ENCODE peak calls at places on chromosomes 2 and 18, in nine cellular contexts. X is adipocyte, Z is upper lobe of left lung, D is right atrium auricular region, F is psoas muscle, M is RWPE2, N is pancreas, R is adrenal gland, L is testis. O is an unnamed sample.

GRCh38 chr2:204274487-204274886 is 270.8 kb upstream of the PARD3B start:
- DNase-seq in X (no peak), Z (no peak), D (no peak), F (no peak), M (no peak), N (no peak), R (no peak), L (no peak), O (no peak)

GRCh38 chr18:49613741-49614151 is 51.9 kb downstream of the LIPG start:
- DNase-seq in X (no peak), Z (no peak), D (no peak), F (no peak), M (no peak), N (peak; percentile 18), R (no peak), L (no peak), O (peak; percentile 79)

GRCh38 chr2:34423301-34423700 is 824.2 kb upstream of the FAM98A start:
- DNase-seq in X (no peak), Z (no peak), D (no peak), F (no peak), M (no peak), N (no peak), R (no peak), L (no peak), O (no peak)

GRCh38 chr18:33051397-33051796 is 278.6 kb upstream of the KLHL14 start:
- DNase-seq in X (peak; percentile 43), Z (no peak), D (no peak), F (no peak), M (no peak), N (no peak), R (no peak), L (no peak), O (no peak)

GRCh38 chr2:10020001-10020400 is 23.3 kb upstream of the KLF11 start:
- DNase-seq in X (no peak), Z (no peak), D (no peak), F (no peak), M (no peak), N (no peak), R (no peak), L (no peak), O (no peak)

GRCh38 chr2:159933727-159934049 is 128.7 kb downstream of the PLA2R1 start:
- DNase-seq in X (peak; percentile 82), Z (peak; percentile 27), D (no peak), F (no peak), M (no peak), N (no peak), R (no peak), L (no peak), O (no peak)

GRCh38 chr2:120709608-120710041 is 26.0 kb upstream of the GLI2 start:
- DNase-seq in X (no peak), Z (no peak), D (no peak), F (no peak), M (no peak), N (no peak), R (no peak), L (peak; percentile 36), O (no peak)

GRCh38 chr18:64165906-64166305 is 17.0 kb upstream of the LINC00305 start:
- DNase-seq in X (no peak), Z (no peak), D (no peak), F (no peak), M (no peak), N (no peak), R (no peak), L (no peak), O (no peak)

DNA sequence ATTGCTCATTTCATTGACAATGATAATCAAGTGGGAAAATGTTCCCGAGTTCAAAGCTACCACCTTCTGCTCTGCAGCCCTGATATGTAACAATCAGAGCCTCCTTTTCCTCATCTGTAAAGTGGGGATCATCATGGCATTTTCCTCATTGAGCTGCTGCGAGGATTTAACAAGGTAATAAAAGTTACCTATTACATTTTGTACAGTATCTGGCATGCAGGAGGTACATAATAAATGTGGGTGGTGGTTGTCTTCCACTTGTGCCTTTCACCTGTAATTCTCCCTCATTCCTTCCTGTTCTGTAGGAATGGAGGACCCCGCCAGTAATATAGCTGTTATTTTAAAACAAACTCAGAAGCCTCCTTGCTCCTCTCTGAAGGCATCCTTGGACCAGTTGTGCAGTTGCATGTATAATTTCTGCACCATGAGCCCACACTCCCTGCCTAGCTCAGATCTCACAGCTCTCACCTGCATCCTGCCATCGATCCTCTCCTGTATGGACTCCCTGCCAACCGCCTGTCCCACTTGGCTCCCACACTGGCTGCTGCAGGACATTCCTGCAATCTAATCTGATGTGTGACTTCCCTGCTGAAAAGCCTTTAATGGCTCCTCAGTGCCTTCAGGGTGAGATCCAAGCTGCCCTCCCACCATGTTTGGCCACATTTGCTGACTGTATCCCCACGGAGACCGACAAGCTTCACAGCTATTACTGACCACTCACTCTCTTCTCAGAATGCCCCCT is 350.4 kb downstream of the EN1 start:
- DNase-seq in X (no peak), Z (no peak), D (no peak), F (no peak), M (no peak), N (no peak), R (no peak), L (no peak), O (peak; percentile 45)
- H3K4me1 ChIP-seq in X (no peaks in the 10 kb centered on the region), Z (no peaks in the 10 kb centered on the region), D (no peaks in the 10 kb centered on the region), F (no peaks in the 10 kb centered on the region), M (no peaks in the 10 kb centered on the region), N (no peaks in the 10 kb centered on the region), R (no peaks in the 10 kb centered on the region), L (no peaks in the 10 kb centered on the region), O (no peaks in the 10 kb centered on the region)

GRCh38 chr2:40200516-40200915 is 251.4 kb downstream of the SLC8A1 start:
- DNase-seq in X (peak; percentile 74), Z (no peak), D (no peak), F (no peak), M (no peak), N (no peak), R (no peak), L (no peak), O (no peak)

GRCh38 chr2:40204268-40204667 is 247.6 kb downstream of the SLC8A1 start:
- DNase-seq in X (peak; percentile 76), Z (no peak), D (no peak), F (no peak), M (no peak), N (no peak), R (no peak), L (no peak), O (no peak)

GRCh38 chr2:40199758-40200157 is 252.1 kb downstream of the SLC8A1 start:
- DNase-seq in X (peak; percentile 89), Z (no peak), D (no peak), F (no peak), M (no peak), N (no peak), R (no peak), L (no peak), O (no peak)

GRCh38 chr2:40201425-40201824 is 250.5 kb downstream of the SLC8A1 start:
- DNase-seq in X (no peak), Z (no peak), D (no peak), F (no peak), M (no peak), N (no peak), R (no peak), L (no peak), O (no peak)

DNA sequence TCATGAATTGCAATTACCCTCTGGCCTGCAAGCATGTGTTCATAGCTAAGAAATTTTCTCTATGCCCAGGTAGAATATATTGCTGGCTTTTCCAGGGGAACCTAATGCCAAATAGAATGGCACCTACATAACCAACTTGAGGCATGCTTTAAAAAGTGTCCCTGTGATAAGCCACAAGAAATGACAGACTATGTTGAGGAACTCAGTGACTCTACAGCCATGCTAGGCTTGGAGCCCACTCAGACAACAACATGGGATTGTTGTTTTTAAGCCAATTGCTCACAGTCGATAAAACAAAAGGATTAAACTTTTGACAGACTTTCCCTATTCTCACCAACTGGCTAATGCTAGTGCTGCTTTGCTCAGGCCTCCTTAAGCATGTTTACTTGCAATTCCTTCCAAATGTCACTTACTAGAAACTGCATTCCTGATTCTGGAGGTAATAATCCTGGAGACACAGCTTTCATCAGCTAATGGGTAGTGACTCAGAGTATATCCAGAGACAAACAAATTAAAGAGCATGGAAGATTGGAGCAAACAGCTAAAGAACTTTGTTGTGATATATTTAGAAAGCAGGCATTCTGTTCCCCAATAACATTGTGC is 249.0 kb downstream of the SLC8A1 start:
- DNase-seq in X (peak; percentile 59), Z (no peak), D (no peak), F (no peak), M (no peak), N (no peak), R (no peak), L (no peak), O (no peak)
- H3K4me1 ChIP-seq in X (peaks cover 29% of the 10 kb centered on the region), Z (no peaks in the 10 kb centered on the region), D (no peaks in the 10 kb centered on the region), F (no peaks in the 10 kb centered on the region), M (no peaks in the 10 kb centered on the region), N (no peaks in the 10 kb centered on the region), R (no peaks in the 10 kb centered on the region), L (no peaks in the 10 kb centered on the region), O (peaks cover 15% of the 10 kb centered on the region)

GRCh38 chr2:23669413-23670244 is 257.3 kb downstream of the ATAD2B start:
- DNase-seq in X (peak; percentile 11), Z (peak; percentile 79), D (peak; percentile 78), F (peak; percentile 89), M (no peak), N (peak; percentile 45), R (peak; percentile 48), L (peak; percentile 88), O (no peak)

GRCh38 chr2:23663730-23664005 is 263.3 kb downstream of the ATAD2B start:
- DNase-seq in X (no peak), Z (no peak), D (no peak), F (no peak), M (no peak), N (no peak), R (no peak), L (no peak), O (no peak)

GRCh38 chr2:23668756-23669304 is 258.1 kb downstream of the ATAD2B start:
- DNase-seq in X (no peak), Z (no peak), D (no peak), F (no peak), M (no peak), N (no peak), R (no peak), L (no peak), O (no peak)

GRCh38 chr2:23664069-23664788 is 262.7 kb downstream of the ATAD2B start:
- DNase-seq in X (no peak), Z (no peak), D (no peak), F (no peak), M (no peak), N (no peak), R (no peak), L (no peak), O (no peak)

DNA sequence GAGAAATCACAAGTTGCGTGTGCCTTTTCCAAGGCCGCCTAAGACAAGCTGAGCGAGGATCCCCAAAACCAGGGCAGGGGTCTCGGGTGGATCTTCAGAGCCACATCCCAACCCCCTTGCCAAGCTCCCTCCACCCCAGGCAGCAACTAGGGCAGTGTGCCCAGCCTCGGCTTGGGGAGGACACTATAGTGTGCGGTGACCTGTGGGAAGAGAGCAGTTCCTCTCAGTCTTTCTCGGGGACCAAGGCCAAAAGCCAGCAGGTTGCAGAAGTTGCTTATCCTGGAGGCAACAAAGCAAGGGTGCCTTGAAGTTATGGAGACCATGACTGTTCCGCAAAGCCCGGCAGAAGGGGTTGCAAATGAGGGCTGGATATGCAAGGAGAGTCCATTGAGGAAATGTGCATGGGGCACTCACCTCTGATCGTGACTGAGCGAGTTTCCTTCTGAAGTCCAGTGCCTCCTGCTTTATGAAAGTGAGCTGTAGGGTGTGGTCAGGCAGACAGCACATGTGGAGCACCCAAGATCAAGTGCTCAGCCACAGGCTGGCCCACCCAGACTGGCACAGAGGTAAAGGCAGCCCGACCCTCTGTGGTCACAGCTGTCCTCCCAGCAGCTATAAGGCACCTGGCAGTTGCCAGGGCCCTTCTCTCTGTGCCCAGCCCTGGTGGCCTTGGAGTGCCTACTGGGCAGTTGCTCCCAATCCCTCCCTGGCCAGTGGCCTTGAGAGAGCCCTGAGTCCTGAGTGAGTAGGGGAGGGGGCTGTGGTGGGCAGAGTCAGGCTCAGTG is 260.5 kb downstream of the ATAD2B start:
- DNase-seq in X (no peak), Z (no peak), D (no peak), F (no peak), M (no peak), N (no peak), R (no peak), L (no peak), O (no peak)
- H3K4me1 ChIP-seq in X (peaks cover 17% of the 10 kb centered on the region), Z (peaks cover 15% of the 10 kb centered on the region), D (no peaks in the 10 kb centered on the region), F (peaks cover 7% of the 10 kb centered on the region), M (peaks cover 11% of the 10 kb centered on the region), N (no peaks in the 10 kb centered on the region), R (peaks cover 20% of the 10 kb centered on the region), L (peaks cover 3% of the 10 kb centered on the region), O (peaks cover 54% of the 10 kb centered on the region)

DNA sequence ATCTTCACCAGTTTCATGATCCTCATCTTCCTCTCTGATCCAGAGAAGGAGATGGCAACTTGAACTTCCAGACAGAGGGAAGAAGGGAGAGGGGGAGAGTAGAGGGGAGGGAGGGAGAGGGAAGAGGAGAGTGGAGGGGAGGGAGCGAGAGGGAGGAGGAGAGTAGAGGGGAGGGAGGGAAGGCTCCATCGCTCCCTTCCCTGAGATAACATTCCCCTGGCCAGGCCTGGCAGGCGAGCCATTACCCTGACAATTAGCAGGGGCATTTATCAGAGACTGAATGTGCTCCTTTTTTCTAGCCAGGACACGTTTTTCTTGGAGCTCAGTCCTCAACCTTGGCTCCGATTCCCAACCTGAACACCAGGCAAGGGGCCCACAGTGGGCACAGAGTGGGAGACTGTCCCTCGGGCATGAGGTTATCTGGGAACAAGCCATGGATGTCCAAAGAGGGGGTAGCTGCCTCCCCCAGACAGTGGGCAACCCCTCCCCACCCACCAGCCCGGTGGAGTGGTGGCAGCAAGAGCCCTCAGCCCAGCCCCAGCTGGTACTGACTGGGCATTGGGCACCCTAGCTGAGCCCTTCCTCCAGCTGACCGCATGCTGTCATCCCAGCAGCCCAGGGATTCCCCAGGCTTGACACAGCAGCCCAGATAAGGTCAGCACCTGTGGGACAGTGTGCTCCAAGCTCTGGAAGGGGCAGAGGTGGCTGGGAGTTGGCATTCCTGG is 81.8 kb downstream of the TNS1 start:
- DNase-seq in X (no peak), Z (peak; percentile 77), D (no peak), F (peak; percentile 86), M (no peak), N (peak; percentile 58), R (no peak), L (peak; percentile 49), O (no peak)
- H3K4me1 ChIP-seq in X (peaks cover 80% of the 10 kb centered on the region), Z (peaks cover 87% of the 10 kb centered on the region), D (no peaks in the 10 kb centered on the region), F (peaks cover 85% of the 10 kb centered on the region), M (peaks cover 17% of the 10 kb centered on the region), N (peaks cover 42% of the 10 kb centered on the region), R (peaks cover 94% of the 10 kb centered on the region), L (peaks cover 77% of the 10 kb centered on the region), O (peaks cover 100% of the 10 kb centered on the region)